ENCODE peak calls at places on chromosome 20, in eight cellular contexts. One of them, this sample, is unnamed.

GRCh38 chr20:16692442-16692841 is 37.4 kb upstream of the SNRPB2 start:
- DNase-seq in GM20000: no peak
- DNase-seq in tibial artery: no peak
- DNase-seq in WTC11: no peak
- DNase-seq in fibroblast of pulmonary artery: no peak
- DNase-seq in progenitor cell of endocrine pancreas: no peak
- DNase-seq in hepatocyte: no peak
- DNase-seq in IMR-90: no peak
- DNase-seq in this sample: no peak

GRCh38 chr20:44435630-44436335 is 39.9 kb upstream of the TTPAL start:
- DNase-seq in GM20000: no peak
- DNase-seq in tibial artery: no peak
- DNase-seq in WTC11: no peak
- DNase-seq in fibroblast of pulmonary artery: peak
- DNase-seq in progenitor cell of endocrine pancreas: no peak
- DNase-seq in hepatocyte: no peak
- DNase-seq in IMR-90: no peak
- DNase-seq in this sample: no peak

GRCh38 chr20:35013421-35014411 is 58.0 kb downstream of the MYH7B start:
- DNase-seq in GM20000: no peak
- DNase-seq in tibial artery: no peak
- DNase-seq in WTC11: no peak
- DNase-seq in fibroblast of pulmonary artery: no peak
- DNase-seq in progenitor cell of endocrine pancreas: no peak
- DNase-seq in hepatocyte: no peak
- DNase-seq in IMR-90: no peak
- DNase-seq in this sample: no peak

GRCh38 chr20:14264869-14265268 is 72.5 kb downstream of the FLRT3 start:
- DNase-seq in GM20000: no peak
- DNase-seq in tibial artery: no peak
- DNase-seq in WTC11: no peak
- DNase-seq in fibroblast of pulmonary artery: peak
- DNase-seq in progenitor cell of endocrine pancreas: no peak
- DNase-seq in hepatocyte: peak
- DNase-seq in IMR-90: peak
- DNase-seq in this sample: no peak

GRCh38 chr20:19463597-19463996 is 251.2 kb downstream of the SLC24A3 start:
- DNase-seq in GM20000: no peak
- DNase-seq in tibial artery: no peak
- DNase-seq in WTC11: no peak
- DNase-seq in fibroblast of pulmonary artery: no peak
- DNase-seq in progenitor cell of endocrine pancreas: no peak
- DNase-seq in hepatocyte: no peak
- DNase-seq in IMR-90: no peak
- DNase-seq in this sample: no peak

GRCh38 chr20:15155848-15156401 is 818.5 kb upstream of the FLRT3 start:
- DNase-seq in GM20000: no peak
- DNase-seq in tibial artery: no peak
- DNase-seq in WTC11: no peak
- DNase-seq in fibroblast of pulmonary artery: no peak
- DNase-seq in progenitor cell of endocrine pancreas: no peak
- DNase-seq in hepatocyte: no peak
- DNase-seq in IMR-90: no peak
- DNase-seq in this sample: no peak

GRCh38 chr20:4320284-4320683 is 304.9 kb upstream of the RNF24 start:
- DNase-seq in GM20000: no peak
- DNase-seq in tibial artery: no peak
- DNase-seq in WTC11: no peak
- DNase-seq in fibroblast of pulmonary artery: no peak
- DNase-seq in progenitor cell of endocrine pancreas: no peak
- DNase-seq in hepatocyte: no peak
- DNase-seq in IMR-90: no peak
- DNase-seq in this sample: no peak

GRCh38 chr20:35823147-35823546 is 51.3 kb downstream of the PHF20 start:
- DNase-seq in GM20000: no peak
- DNase-seq in tibial artery: no peak
- DNase-seq in WTC11: no peak
- DNase-seq in fibroblast of pulmonary artery: peak
- DNase-seq in progenitor cell of endocrine pancreas: no peak
- DNase-seq in hepatocyte: no peak
- DNase-seq in IMR-90: no peak
- DNase-seq in this sample: no peak

GRCh38 chr20:50943091-50943490 is 11.9 kb upstream of the ADNP start:
- DNase-seq in GM20000: no peak
- DNase-seq in tibial artery: no peak
- DNase-seq in WTC11: no peak
- DNase-seq in fibroblast of pulmonary artery: no peak
- DNase-seq in progenitor cell of endocrine pancreas: no peak
- DNase-seq in hepatocyte: no peak
- DNase-seq in IMR-90: no peak
- DNase-seq in this sample: no peak

GRCh38 chr20:53547664-53548239 is 45.9 kb downstream of the ZNF217 start:
- DNase-seq in GM20000: peak
- DNase-seq in tibial artery: peak
- DNase-seq in WTC11: peak
- DNase-seq in fibroblast of pulmonary artery: peak
- DNase-seq in progenitor cell of endocrine pancreas: peak
- DNase-seq in hepatocyte: peak
- DNase-seq in IMR-90: peak
- DNase-seq in this sample: peak
- TF ChIP-seq CTCF in GM20000: peak
- TF ChIP-seq CTCF in tibial artery: peak
- TF ChIP-seq CTCF in WTC11: peak
- TF ChIP-seq CTCF in fibroblast of pulmonary artery: peak
- TF ChIP-seq CTCF in progenitor cell of endocrine pancreas: peak
- TF ChIP-seq CTCF in hepatocyte: peak
- TF ChIP-seq CTCF in IMR-90: peak
- TF ChIP-seq CTCF in this sample: peak

GRCh38 chr20:40471261-40471629 is 217.8 kb downstream of the MAFB start:
- DNase-seq in GM20000: no peak
- DNase-seq in tibial artery: no peak
- DNase-seq in WTC11: peak
- DNase-seq in fibroblast of pulmonary artery: no peak
- DNase-seq in progenitor cell of endocrine pancreas: no peak
- DNase-seq in hepatocyte: no peak
- DNase-seq in IMR-90: no peak
- DNase-seq in this sample: no peak
- TF ChIP-seq CTCF in GM20000: no peak
- TF ChIP-seq CTCF in tibial artery: no peak
- TF ChIP-seq CTCF in WTC11: no peak
- TF ChIP-seq CTCF in fibroblast of pulmonary artery: no peak
- TF ChIP-seq CTCF in progenitor cell of endocrine pancreas: peak
- TF ChIP-seq CTCF in hepatocyte: peak
- TF ChIP-seq CTCF in IMR-90: no peak
- TF ChIP-seq CTCF in this sample: no peak

GRCh38 chr20:31515072-31515774 is 981 bp downstream of the HM13 start:
- DNase-seq in GM20000: no peak
- DNase-seq in tibial artery: no peak
- DNase-seq in WTC11: no peak
- DNase-seq in fibroblast of pulmonary artery: no peak
- DNase-seq in progenitor cell of endocrine pancreas: no peak
- DNase-seq in hepatocyte: no peak
- DNase-seq in IMR-90: no peak
- DNase-seq in this sample: no peak

GRCh38 chr20:31516651-31517050 is 2.4 kb downstream of the HM13 start:
- DNase-seq in GM20000: no peak
- DNase-seq in tibial artery: no peak
- DNase-seq in WTC11: no peak
- DNase-seq in fibroblast of pulmonary artery: no peak
- DNase-seq in progenitor cell of endocrine pancreas: no peak
- DNase-seq in hepatocyte: no peak
- DNase-seq in IMR-90: no peak
- DNase-seq in this sample: peak

GRCh38 chr20:31516166-31516565 is 1.9 kb downstream of the HM13 start:
- DNase-seq in GM20000: no peak
- DNase-seq in tibial artery: no peak
- DNase-seq in WTC11: no peak
- DNase-seq in fibroblast of pulmonary artery: no peak
- DNase-seq in progenitor cell of endocrine pancreas: no peak
- DNase-seq in hepatocyte: no peak
- DNase-seq in IMR-90: no peak
- DNase-seq in this sample: no peak

GRCh38 chr20:31515775-31516107 is 1.5 kb downstream of the HM13 start:
- DNase-seq in GM20000: no peak
- DNase-seq in tibial artery: no peak
- DNase-seq in WTC11: no peak
- DNase-seq in fibroblast of pulmonary artery: no peak
- DNase-seq in progenitor cell of endocrine pancreas: no peak
- DNase-seq in hepatocyte: no peak
- DNase-seq in IMR-90: no peak
- DNase-seq in this sample: peak

DNA sequence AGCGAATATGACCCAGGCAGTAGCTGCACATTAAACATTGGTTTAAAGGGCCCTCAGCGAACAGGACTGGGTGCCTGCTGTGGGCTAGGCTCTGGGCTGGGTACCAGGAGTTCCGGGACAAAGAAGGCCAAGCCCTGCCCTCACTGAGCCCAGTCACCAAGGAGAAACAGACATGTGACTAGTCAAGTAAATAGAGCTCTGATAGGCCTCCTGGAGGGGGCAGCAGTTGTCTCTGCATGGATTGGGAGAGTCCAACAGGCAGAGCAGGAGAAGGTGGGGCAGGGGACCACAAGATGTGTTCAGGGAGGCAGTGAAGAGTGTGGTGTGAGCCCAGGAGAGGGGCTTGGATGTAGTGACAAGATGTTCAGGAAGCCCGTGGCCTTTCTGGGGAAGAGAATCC is 3.1 kb downstream of the HM13 start:
- DNase-seq in GM20000: no peak
- DNase-seq in tibial artery: peak
- DNase-seq in WTC11: peak
- DNase-seq in fibroblast of pulmonary artery: peak
- DNase-seq in progenitor cell of endocrine pancreas: peak
- DNase-seq in hepatocyte: peak
- DNase-seq in IMR-90: peak
- DNase-seq in this sample: peak
- TF ChIP-seq CTCF in GM20000: no peak
- TF ChIP-seq CTCF in tibial artery: no peak
- TF ChIP-seq CTCF in WTC11: no peak
- TF ChIP-seq CTCF in fibroblast of pulmonary artery: peak
- TF ChIP-seq CTCF in progenitor cell of endocrine pancreas: peak
- TF ChIP-seq CTCF in hepatocyte: no peak
- TF ChIP-seq CTCF in IMR-90: peak
- TF ChIP-seq CTCF in this sample: no peak

GRCh38 chr20:22312744-22313346 is 271.5 kb downstream of the FOXA2 start:
- DNase-seq in GM20000: peak
- DNase-seq in tibial artery: no peak
- DNase-seq in WTC11: peak
- DNase-seq in fibroblast of pulmonary artery: peak
- DNase-seq in progenitor cell of endocrine pancreas: peak
- DNase-seq in hepatocyte: peak
- DNase-seq in IMR-90: peak
- DNase-seq in this sample: peak
- TF ChIP-seq CTCF in GM20000: peak
- TF ChIP-seq CTCF in tibial artery: peak
- TF ChIP-seq CTCF in WTC11: peak
- TF ChIP-seq CTCF in fibroblast of pulmonary artery: peak
- TF ChIP-seq CTCF in progenitor cell of endocrine pancreas: peak
- TF ChIP-seq CTCF in hepatocyte: peak
- TF ChIP-seq CTCF in IMR-90: peak
- TF ChIP-seq CTCF in this sample: peak

DNA sequence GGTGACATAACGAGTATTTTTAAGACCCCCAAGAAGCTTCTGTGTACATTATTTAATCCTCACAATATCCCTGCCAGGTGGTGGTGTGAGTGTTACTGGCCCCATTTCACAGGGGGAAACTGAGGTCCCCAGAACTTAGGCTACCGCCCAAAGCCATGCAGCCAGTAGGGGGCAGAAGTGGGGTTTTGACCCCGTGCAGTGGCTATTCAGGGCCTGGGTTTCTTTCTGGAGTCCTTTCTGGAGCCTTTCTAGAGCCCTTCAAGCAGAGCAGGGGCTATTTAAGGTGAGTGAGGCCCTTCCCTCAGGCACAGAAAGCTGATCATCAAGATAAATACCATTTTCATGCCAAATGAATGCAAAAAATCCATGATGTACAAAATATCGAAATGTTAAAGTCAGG is 59.0 kb downstream of the CTCFL start:
- DNase-seq in GM20000: no peak
- DNase-seq in tibial artery: no peak
- DNase-seq in WTC11: no peak
- DNase-seq in fibroblast of pulmonary artery: no peak
- DNase-seq in progenitor cell of endocrine pancreas: no peak
- DNase-seq in hepatocyte: no peak
- DNase-seq in IMR-90: no peak
- DNase-seq in this sample: no peak
- TF ChIP-seq CTCF in GM20000: peak
- TF ChIP-seq CTCF in tibial artery: no peak
- TF ChIP-seq CTCF in WTC11: peak
- TF ChIP-seq CTCF in fibroblast of pulmonary artery: no peak
- TF ChIP-seq CTCF in progenitor cell of endocrine pancreas: no peak
- TF ChIP-seq CTCF in hepatocyte: no peak
- TF ChIP-seq CTCF in IMR-90: no peak
- TF ChIP-seq CTCF in this sample: peak

GRCh38 chr20:22343612-22344011 is 240.8 kb downstream of the FOXA2 start:
- DNase-seq in GM20000: no peak
- DNase-seq in tibial artery: no peak
- DNase-seq in WTC11: no peak
- DNase-seq in fibroblast of pulmonary artery: no peak
- DNase-seq in progenitor cell of endocrine pancreas: no peak
- DNase-seq in hepatocyte: no peak
- DNase-seq in IMR-90: no peak
- DNase-seq in this sample: no peak
- TF ChIP-seq CTCF in GM20000: no peak
- TF ChIP-seq CTCF in tibial artery: no peak
- TF ChIP-seq CTCF in WTC11: no peak
- TF ChIP-seq CTCF in fibroblast of pulmonary artery: no peak
- TF ChIP-seq CTCF in progenitor cell of endocrine pancreas: no peak
- TF ChIP-seq CTCF in hepatocyte: no peak
- TF ChIP-seq CTCF in IMR-90: no peak
- TF ChIP-seq CTCF in this sample: no peak

This sample was measured in activated CD8-positive, alpha-beta T cell treated with anti-CD3 and anti-CD28 coated beads for 36 hours.